ENCODE peak calls at places on chromosomes 13 and 19, in eight cellular contexts. One of them, this sample, is unnamed. For H3K4me1, the result is how much of the 10 kb centered on the place peaks cover.

GRCh38 chr13:69324109-69324886 is 783.3 kb upstream of the ATXN8OS start:
- DNase-seq in heart right ventricle: no peak
- DNase-seq in tibial nerve: no peak
- DNase-seq in OCI-LY7: peak
- DNase-seq in cardiac muscle cell: no peak
- DNase-seq in esophagus squamous epithelium: no peak
- DNase-seq in breast epithelium: no peak
- DNase-seq in heart left ventricle: no peak
- DNase-seq in this sample: no peak

GRCh38 chr13:113361406-113361805 is 2.5 kb downstream of the GRTP1 start:
- DNase-seq in heart right ventricle: no peak
- DNase-seq in heart left ventricle: no peak
- DNase-seq in tibial nerve: no peak
- DNase-seq in cardiac muscle cell: no peak
- DNase-seq in esophagus squamous epithelium: no peak
- DNase-seq in OCI-LY7: no peak
- DNase-seq in breast epithelium: no peak
- DNase-seq in this sample: no peak

GRCh38 chr13:45333251-45333972 is 7.6 kb downstream of the TPT1 start:
- DNase-seq in heart right ventricle: no peak
- DNase-seq in OCI-LY7: peak
- DNase-seq in tibial nerve: no peak
- DNase-seq in esophagus squamous epithelium: no peak
- DNase-seq in cardiac muscle cell: no peak
- DNase-seq in heart left ventricle: no peak
- DNase-seq in breast epithelium: no peak
- DNase-seq in this sample: no peak

GRCh38 chr13:97810152-97810551 is 143.3 kb upstream of the IPO5 start:
- DNase-seq in OCI-LY7: no peak
- DNase-seq in breast epithelium: no peak
- DNase-seq in heart right ventricle: no peak
- DNase-seq in cardiac muscle cell: peak
- DNase-seq in esophagus squamous epithelium: no peak
- DNase-seq in tibial nerve: no peak
- DNase-seq in heart left ventricle: no peak
- DNase-seq in this sample: no peak

GRCh38 chr19:18379803-18380747 is 5.9 kb upstream of the GDF15 start:
- DNase-seq in heart left ventricle: peak
- DNase-seq in esophagus squamous epithelium: no peak
- DNase-seq in heart right ventricle: peak
- DNase-seq in tibial nerve: peak
- DNase-seq in cardiac muscle cell: peak
- DNase-seq in breast epithelium: peak
- DNase-seq in OCI-LY7: no peak
- DNase-seq in this sample: no peak

GRCh38 chr19:41299755-41300089 is 10.2 kb upstream of the CCDC97 start:
- DNase-seq in tibial nerve: peak
- DNase-seq in cardiac muscle cell: peak
- DNase-seq in heart left ventricle: peak
- DNase-seq in heart right ventricle: peak
- DNase-seq in OCI-LY7: no peak
- DNase-seq in breast epithelium: no peak
- DNase-seq in esophagus squamous epithelium: no peak
- DNase-seq in this sample: no peak

GRCh38 chr19:45667620-45668341 is at the start of gene GIPR:
- DNase-seq in heart right ventricle: peak
- DNase-seq in OCI-LY7: peak
- DNase-seq in breast epithelium: peak
- DNase-seq in esophagus squamous epithelium: no peak
- DNase-seq in tibial nerve: no peak
- DNase-seq in cardiac muscle cell: no peak
- DNase-seq in heart left ventricle: peak
- DNase-seq in this sample: peak

GRCh38 chr19:35518313-35518712 is 4.9 kb upstream of the DMKN start:
- DNase-seq in heart left ventricle: no peak
- DNase-seq in OCI-LY7: no peak
- DNase-seq in heart right ventricle: no peak
- DNase-seq in tibial nerve: no peak
- DNase-seq in breast epithelium: no peak
- DNase-seq in cardiac muscle cell: peak
- DNase-seq in esophagus squamous epithelium: no peak
- DNase-seq in this sample: no peak

GRCh38 chr19:14114854-14115253 is 2.7 kb downstream of the PRKACA start:
- DNase-seq in cardiac muscle cell: peak
- DNase-seq in esophagus squamous epithelium: no peak
- DNase-seq in heart left ventricle: peak
- DNase-seq in breast epithelium: no peak
- DNase-seq in OCI-LY7: peak
- DNase-seq in heart right ventricle: peak
- DNase-seq in tibial nerve: no peak
- DNase-seq in this sample: peak

GRCh38 chr19:42596391-42597071 is 1.8 kb upstream of the CEACAM8 start:
- DNase-seq in breast epithelium: no peak
- DNase-seq in cardiac muscle cell: peak
- DNase-seq in heart right ventricle: peak
- DNase-seq in tibial nerve: no peak
- DNase-seq in esophagus squamous epithelium: no peak
- DNase-seq in OCI-LY7: peak
- DNase-seq in heart left ventricle: peak
- DNase-seq in this sample: peak

GRCh38 chr13:45403081-45403480 is 15.1 kb downstream of the SLC25A30 start:
- DNase-seq in breast epithelium: no peak
- DNase-seq in tibial nerve: no peak
- DNase-seq in heart left ventricle: no peak
- DNase-seq in esophagus squamous epithelium: no peak
- DNase-seq in cardiac muscle cell: no peak
- DNase-seq in heart right ventricle: no peak
- DNase-seq in OCI-LY7: no peak
- DNase-seq in this sample: no peak

GRCh38 chr13:41418027-41418426 is 39.3 kb upstream of the RGCC start:
- DNase-seq in OCI-LY7: no peak
- DNase-seq in heart right ventricle: no peak
- DNase-seq in esophagus squamous epithelium: no peak
- DNase-seq in tibial nerve: no peak
- DNase-seq in heart left ventricle: no peak
- DNase-seq in breast epithelium: no peak
- DNase-seq in cardiac muscle cell: peak
- DNase-seq in this sample: no peak

GRCh38 chr19:17526922-17527321 is 15.5 kb downstream of the PGLS start:
- DNase-seq in esophagus squamous epithelium: peak
- DNase-seq in heart left ventricle: no peak
- DNase-seq in tibial nerve: no peak
- DNase-seq in heart right ventricle: no peak
- DNase-seq in cardiac muscle cell: no peak
- DNase-seq in breast epithelium: no peak
- DNase-seq in OCI-LY7: peak
- DNase-seq in this sample: no peak

DNA sequence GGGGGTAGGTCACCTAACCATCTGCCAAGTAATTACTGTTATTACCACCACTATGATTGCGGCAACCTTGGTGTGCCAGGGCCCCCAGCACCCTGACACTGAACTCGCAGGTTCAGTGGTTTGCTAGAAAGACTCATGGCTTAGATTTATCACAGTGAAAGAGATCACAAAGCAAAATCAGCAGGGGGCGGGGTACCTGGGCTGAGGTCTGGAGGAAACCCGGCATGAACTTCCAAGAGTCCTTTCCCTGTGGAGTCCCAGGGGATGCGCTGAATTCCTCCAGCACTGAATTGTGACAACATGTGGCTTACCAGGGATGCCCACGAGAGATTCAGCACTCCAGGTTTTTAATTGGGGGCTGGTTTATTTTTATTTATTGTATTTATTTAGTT is 6.8 kb downstream of the CCDC9 start:
- DNase-seq in esophagus squamous epithelium: no peak
- DNase-seq in OCI-LY7: no peak
- DNase-seq in tibial nerve: no peak
- DNase-seq in heart left ventricle: no peak
- DNase-seq in heart right ventricle: no peak
- DNase-seq in cardiac muscle cell: no peak
- DNase-seq in breast epithelium: no peak
- DNase-seq in this sample: no peak
- H3K4me1 ChIP-seq in esophagus squamous epithelium: under half
- H3K4me1 ChIP-seq in OCI-LY7: under half
- H3K4me1 ChIP-seq in tibial nerve: under half
- H3K4me1 ChIP-seq in heart left ventricle: under half
- H3K4me1 ChIP-seq in heart right ventricle: under half
- H3K4me1 ChIP-seq in cardiac muscle cell: under half
- H3K4me1 ChIP-seq in breast epithelium: under half
- H3K4me1 ChIP-seq in this sample: under half

GRCh38 chr19:10226376-10227214 is 4.5 kb downstream of the S1PR2 start:
- DNase-seq in OCI-LY7: no peak
- DNase-seq in heart right ventricle: peak
- DNase-seq in cardiac muscle cell: peak
- DNase-seq in breast epithelium: peak
- DNase-seq in tibial nerve: peak
- DNase-seq in esophagus squamous epithelium: no peak
- DNase-seq in heart left ventricle: peak
- DNase-seq in this sample: no peak
- H3K4me3 ChIP-seq in OCI-LY7: peak
- H3K4me3 ChIP-seq in heart right ventricle: no peak
- H3K4me3 ChIP-seq in cardiac muscle cell: no peak
- H3K4me3 ChIP-seq in breast epithelium: peak
- H3K4me3 ChIP-seq in tibial nerve: peak
- H3K4me3 ChIP-seq in esophagus squamous epithelium: no peak
- H3K4me3 ChIP-seq in heart left ventricle: peak
- H3K4me3 ChIP-seq in this sample: no peak

GRCh38 chr13:57933606-57934005 is 302.1 kb downstream of the PCDH17 start:
- DNase-seq in tibial nerve: no peak
- DNase-seq in breast epithelium: no peak
- DNase-seq in heart right ventricle: no peak
- DNase-seq in esophagus squamous epithelium: no peak
- DNase-seq in cardiac muscle cell: no peak
- DNase-seq in OCI-LY7: no peak
- DNase-seq in heart left ventricle: no peak
- DNase-seq in this sample: no peak

GRCh38 chr13:57935965-57936364 is 304.4 kb downstream of the PCDH17 start:
- DNase-seq in breast epithelium: no peak
- DNase-seq in tibial nerve: no peak
- DNase-seq in OCI-LY7: no peak
- DNase-seq in esophagus squamous epithelium: no peak
- DNase-seq in heart right ventricle: no peak
- DNase-seq in cardiac muscle cell: no peak
- DNase-seq in heart left ventricle: no peak
- DNase-seq in this sample: no peak

DNA sequence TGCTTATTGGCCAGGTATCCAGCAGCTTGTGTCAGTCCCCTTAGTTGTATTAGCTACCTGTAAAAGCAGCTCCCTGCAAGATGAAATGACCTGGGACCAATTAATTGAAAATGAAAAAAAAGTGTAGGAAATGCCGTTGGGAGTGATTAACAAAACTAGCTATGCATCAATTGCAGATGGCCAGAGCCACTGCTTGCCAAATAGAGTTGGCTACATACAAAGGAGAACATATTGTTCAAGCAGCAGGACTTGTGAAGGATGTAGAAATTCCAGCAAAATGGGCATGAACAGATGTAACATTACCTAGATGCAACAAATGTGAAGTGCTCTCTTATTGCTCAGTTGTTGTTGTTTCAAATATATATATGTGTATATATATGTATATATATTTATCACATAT is 300.5 kb downstream of the PCDH17 start:
- DNase-seq in tibial nerve: no peak
- DNase-seq in breast epithelium: no peak
- DNase-seq in heart right ventricle: no peak
- DNase-seq in esophagus squamous epithelium: no peak
- DNase-seq in OCI-LY7: no peak
- DNase-seq in heart left ventricle: no peak
- DNase-seq in cardiac muscle cell: no peak
- DNase-seq in this sample: no peak
- TF ChIP-seq CTCF in tibial nerve: no peak
- TF ChIP-seq CTCF in breast epithelium: no peak
- TF ChIP-seq CTCF in heart right ventricle: no peak
- TF ChIP-seq CTCF in esophagus squamous epithelium: no peak
- TF ChIP-seq CTCF in OCI-LY7: no peak
- TF ChIP-seq CTCF in heart left ventricle: no peak
- TF ChIP-seq CTCF in cardiac muscle cell: no peak
- TF ChIP-seq CTCF in this sample: no peak

DNA sequence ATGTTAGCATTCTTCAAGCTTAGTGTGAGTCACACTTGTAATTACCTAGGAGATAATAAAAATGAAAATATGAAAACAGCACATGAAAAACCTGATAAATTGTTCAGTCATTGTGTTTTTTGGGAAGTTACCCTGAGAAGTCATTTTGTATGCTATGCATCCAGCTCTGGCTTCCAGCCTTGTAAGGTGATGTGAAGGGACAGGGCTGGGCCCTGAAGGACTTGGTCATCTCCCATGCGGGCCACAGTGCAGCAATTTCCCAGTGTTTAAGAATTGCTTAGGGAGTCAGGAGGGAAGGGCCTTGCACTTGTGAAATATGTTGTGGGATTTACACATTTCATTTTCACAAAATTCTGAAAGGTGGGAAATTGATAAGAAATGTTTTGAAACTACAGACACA is 41.3 kb downstream of the ARHGEF7 start:
- DNase-seq in cardiac muscle cell: no peak
- DNase-seq in esophagus squamous epithelium: no peak
- DNase-seq in breast epithelium: no peak
- DNase-seq in heart left ventricle: no peak
- DNase-seq in OCI-LY7: no peak
- DNase-seq in heart right ventricle: no peak
- DNase-seq in tibial nerve: no peak
- DNase-seq in this sample: no peak
- H3K4me1 ChIP-seq in cardiac muscle cell: under half
- H3K4me1 ChIP-seq in esophagus squamous epithelium: half or more
- H3K4me1 ChIP-seq in breast epithelium: under half
- H3K4me1 ChIP-seq in heart left ventricle: under half
- H3K4me1 ChIP-seq in OCI-LY7: under half
- H3K4me1 ChIP-seq in heart right ventricle: half or more
- H3K4me1 ChIP-seq in tibial nerve: under half
- H3K4me1 ChIP-seq in this sample: under half

GRCh38 chr19:3362217-3362907 is 4.0 kb upstream of the NFIC start:
- DNase-seq in esophagus squamous epithelium: no peak
- DNase-seq in heart right ventricle: no peak
- DNase-seq in cardiac muscle cell: no peak
- DNase-seq in tibial nerve: no peak
- DNase-seq in OCI-LY7: no peak
- DNase-seq in breast epithelium: no peak
- DNase-seq in heart left ventricle: no peak
- DNase-seq in this sample: no peak

GRCh38 chr19:3363841-3364500 is 2.4 kb upstream of the NFIC start:
- DNase-seq in esophagus squamous epithelium: no peak
- DNase-seq in OCI-LY7: no peak
- DNase-seq in breast epithelium: no peak
- DNase-seq in heart left ventricle: no peak
- DNase-seq in cardiac muscle cell: no peak
- DNase-seq in heart right ventricle: no peak
- DNase-seq in tibial nerve: no peak
- DNase-seq in this sample: no peak

GRCh38 chr19:3360494-3361383 is 5.6 kb upstream of the NFIC start:
- DNase-seq in OCI-LY7: peak
- DNase-seq in breast epithelium: peak
- DNase-seq in cardiac muscle cell: peak
- DNase-seq in heart left ventricle: peak
- DNase-seq in tibial nerve: peak
- DNase-seq in esophagus squamous epithelium: no peak
- DNase-seq in heart right ventricle: peak
- DNase-seq in this sample: peak

GRCh38 chr19:3359850-3360493 is 6.4 kb upstream of the NFIC start:
- DNase-seq in heart left ventricle: no peak
- DNase-seq in heart right ventricle: no peak
- DNase-seq in breast epithelium: no peak
- DNase-seq in esophagus squamous epithelium: no peak
- DNase-seq in OCI-LY7: peak
- DNase-seq in tibial nerve: no peak
- DNase-seq in cardiac muscle cell: peak
- DNase-seq in this sample: no peak

GRCh38 chr19:3361384-3362216 is 4.8 kb upstream of the NFIC start:
- DNase-seq in cardiac muscle cell: no peak
- DNase-seq in heart left ventricle: no peak
- DNase-seq in esophagus squamous epithelium: no peak
- DNase-seq in breast epithelium: no peak
- DNase-seq in tibial nerve: no peak
- DNase-seq in OCI-LY7: no peak
- DNase-seq in heart right ventricle: no peak
- DNase-seq in this sample: no peak
- H3K4me3 ChIP-seq in cardiac muscle cell: peak
- H3K4me3 ChIP-seq in heart left ventricle: peak
- H3K4me3 ChIP-seq in esophagus squamous epithelium: peak
- H3K4me3 ChIP-seq in breast epithelium: peak
- H3K4me3 ChIP-seq in tibial nerve: peak
- H3K4me3 ChIP-seq in OCI-LY7: no peak
- H3K4me3 ChIP-seq in heart right ventricle: peak
- H3K4me3 ChIP-seq in this sample: peak

This sample was measured in BE2C.